ENCODE peak calls at places on chromosomes 4 and X, in four cellular contexts. One of them, this sample, is unnamed.

GRCh38 chr4:30718889-30719252 is 1.3 kb upstream of the PCDH7 start:
- DNase-seq in astrocyte: peak; percentile 51
- DNase-seq in trophoblast cell: no peak
- DNase-seq in SK-N-SH: peak; percentile 20
- DNase-seq in this sample: no peak

GRCh38 chr4:2537011-2537830 is 774 bp downstream of the FAM193A start:
- DNase-seq in astrocyte: peak; percentile 24
- DNase-seq in SK-N-SH: peak; percentile 75
- DNase-seq in trophoblast cell: peak; percentile 40
- DNase-seq in this sample: peak; percentile 88

GRCh38 chrX:150517303-150517896 is 51.0 kb upstream of the MTM1 start:
- DNase-seq in astrocyte: no peak
- DNase-seq in SK-N-SH: no peak
- DNase-seq in trophoblast cell: no peak
- DNase-seq in this sample: no peak

GRCh38 chr4:73383452-73383851 is 20.6 kb upstream of the ALB start:
- DNase-seq in trophoblast cell: no peak
- DNase-seq in astrocyte: no peak
- DNase-seq in SK-N-SH: no peak
- DNase-seq in this sample: no peak

GRCh38 chr4:40669504-40669903 is 39.8 kb upstream of the RBM47 start:
- DNase-seq in SK-N-SH: no peak
- DNase-seq in trophoblast cell: no peak
- DNase-seq in astrocyte: no peak
- DNase-seq in this sample: no peak

GRCh38 chr4:57374866-57375595 is 264.8 kb upstream of the IGFBP7 start:
- DNase-seq in astrocyte: peak; percentile 61
- DNase-seq in trophoblast cell: no peak
- DNase-seq in SK-N-SH: no peak
- DNase-seq in this sample: no peak

GRCh38 chr4:10917475-10918103 is 233.0 kb upstream of the CLNK start:
- DNase-seq in trophoblast cell: no peak
- DNase-seq in SK-N-SH: no peak
- DNase-seq in astrocyte: peak; percentile 30
- DNase-seq in this sample: no peak

GRCh38 chrX:132004728-132005127 is 18.4 kb upstream of the STK26 start:
- DNase-seq in trophoblast cell: peak; percentile 51
- DNase-seq in SK-N-SH: no peak
- DNase-seq in astrocyte: no peak
- DNase-seq in this sample: no peak

GRCh38 chrX:46571423-46572294 is 1.9 kb upstream of the CHST7 start:
- DNase-seq in astrocyte: no peak
- DNase-seq in trophoblast cell: no peak
- DNase-seq in SK-N-SH: no peak
- DNase-seq in this sample: no peak

GRCh38 chrX:82412851-82413250 is 1095.2 kb upstream of the POU3F4 start:
- DNase-seq in trophoblast cell: no peak
- DNase-seq in SK-N-SH: no peak
- DNase-seq in astrocyte: no peak
- DNase-seq in this sample: no peak

GRCh38 chrX:75038925-75039324 is 113.7 kb upstream of the NEXMIF start:
- DNase-seq in SK-N-SH: no peak
- DNase-seq in trophoblast cell: no peak
- DNase-seq in astrocyte: peak; percentile 2
- DNase-seq in this sample: no peak

GRCh38 chrX:19807414-19807813 is 80.0 kb downstream of the SH3KBP1 start:
- DNase-seq in trophoblast cell: no peak
- DNase-seq in SK-N-SH: no peak
- DNase-seq in astrocyte: no peak
- DNase-seq in this sample: no peak

GRCh38 chrX:19800821-19801220 is 86.6 kb downstream of the SH3KBP1 start:
- DNase-seq in SK-N-SH: no peak
- DNase-seq in astrocyte: no peak
- DNase-seq in trophoblast cell: no peak
- DNase-seq in this sample: no peak

GRCh38 chrX:19799319-19800182 is 87.8 kb downstream of the SH3KBP1 start:
- DNase-seq in astrocyte: peak; percentile 51
- DNase-seq in trophoblast cell: no peak
- DNase-seq in SK-N-SH: no peak
- DNase-seq in this sample: no peak

GRCh38 chrX:19805054-19805690 is 82.2 kb downstream of the SH3KBP1 start:
- DNase-seq in astrocyte: no peak
- DNase-seq in trophoblast cell: no peak
- DNase-seq in SK-N-SH: no peak
- DNase-seq in this sample: no peak

GRCh38 chrX:19804168-19804567 is 83.2 kb downstream of the SH3KBP1 start:
- DNase-seq in SK-N-SH: no peak
- DNase-seq in trophoblast cell: no peak
- DNase-seq in astrocyte: no peak
- DNase-seq in this sample: no peak
- H3K4me3 ChIP-seq in SK-N-SH: no peak overlapping the region
- H3K4me3 ChIP-seq in trophoblast cell: no peak overlapping the region
- H3K4me3 ChIP-seq in astrocyte: no peak overlapping the region
- H3K4me3 ChIP-seq in this sample: no peak overlapping the region

GRCh38 chr4:159171287-159171686 is 68.4 kb downstream of the RAPGEF2 start:
- DNase-seq in trophoblast cell: peak; percentile 30
- DNase-seq in SK-N-SH: no peak
- DNase-seq in astrocyte: peak; percentile 10
- DNase-seq in this sample: no peak
- H3K4me1 ChIP-seq in trophoblast cell: peaks cover 13% of the 10 kb centered on the region
- H3K4me1 ChIP-seq in SK-N-SH: peaks cover 6% of the 10 kb centered on the region
- H3K4me1 ChIP-seq in astrocyte: peaks cover 12% of the 10 kb centered on the region
- H3K4me1 ChIP-seq in this sample: peaks cover 5% of the 10 kb centered on the region

GRCh38 chr4:128285085-128286023 is 2.3 kb downstream of the PGRMC2 start:
- DNase-seq in SK-N-SH: no peak
- DNase-seq in trophoblast cell: no peak
- DNase-seq in astrocyte: peak; percentile 56
- DNase-seq in this sample: no peak
- H3K9ac ChIP-seq in SK-N-SH: peak overlapping the region; percentile 85
- H3K9ac ChIP-seq in trophoblast cell: no peak overlapping the region
- H3K9ac ChIP-seq in astrocyte: peak overlapping the region; percentile 97
- H3K9ac ChIP-seq in this sample: peak overlapping the region; percentile 77

DNA sequence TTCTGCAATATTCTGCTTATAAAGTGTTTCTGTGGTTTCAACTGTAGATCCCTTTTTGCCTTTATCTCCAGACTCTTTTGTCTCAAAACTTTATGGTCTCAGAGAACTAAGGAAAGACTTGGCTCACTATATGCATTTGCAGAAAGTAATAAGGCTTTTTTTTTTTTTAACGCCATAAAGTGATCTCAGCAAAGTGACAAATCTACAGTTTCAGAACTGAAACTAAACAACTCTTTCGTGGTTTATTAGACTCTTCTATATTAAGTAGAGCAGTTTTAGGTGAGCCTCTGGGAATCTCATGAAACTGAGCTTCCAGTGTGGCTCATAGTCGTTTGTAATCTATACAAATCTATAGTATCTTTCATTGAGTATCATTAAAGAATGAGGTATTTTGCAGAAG is 15.3 kb downstream of the ATP7A start:
- DNase-seq in SK-N-SH: no peak
- DNase-seq in astrocyte: no peak
- DNase-seq in trophoblast cell: no peak
- DNase-seq in this sample: no peak
- H3K4me3 ChIP-seq in SK-N-SH: no peak overlapping the region
- H3K4me3 ChIP-seq in astrocyte: no peak overlapping the region
- H3K4me3 ChIP-seq in trophoblast cell: no peak overlapping the region
- H3K4me3 ChIP-seq in this sample: no peak overlapping the region

DNA sequence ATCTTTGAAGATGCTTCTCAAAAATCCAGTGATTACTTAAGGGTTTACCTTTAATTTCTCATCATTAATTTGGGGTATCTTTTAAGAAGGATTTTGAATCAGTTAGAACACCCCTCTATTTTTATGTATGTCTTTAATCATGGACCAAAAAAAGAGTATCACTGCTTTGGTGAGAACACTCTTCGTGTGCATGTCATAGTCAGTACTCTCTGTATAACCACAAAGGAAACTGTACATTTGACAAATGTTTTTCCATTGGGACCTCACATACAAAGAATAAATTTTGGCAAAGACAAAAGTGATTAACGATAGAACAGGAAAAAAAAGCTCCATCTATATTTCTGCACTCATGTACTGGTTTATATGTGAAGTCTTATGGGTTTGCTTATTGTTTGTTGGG is 31.3 kb downstream of the FAM241A start:
- DNase-seq in SK-N-SH: no peak
- DNase-seq in trophoblast cell: no peak
- DNase-seq in astrocyte: no peak
- DNase-seq in this sample: no peak
- H3K4me1 ChIP-seq in SK-N-SH: no peaks in the 10 kb centered on the region
- H3K4me1 ChIP-seq in trophoblast cell: no peaks in the 10 kb centered on the region
- H3K4me1 ChIP-seq in astrocyte: no peaks in the 10 kb centered on the region
- H3K4me1 ChIP-seq in this sample: no peaks in the 10 kb centered on the region

DNA sequence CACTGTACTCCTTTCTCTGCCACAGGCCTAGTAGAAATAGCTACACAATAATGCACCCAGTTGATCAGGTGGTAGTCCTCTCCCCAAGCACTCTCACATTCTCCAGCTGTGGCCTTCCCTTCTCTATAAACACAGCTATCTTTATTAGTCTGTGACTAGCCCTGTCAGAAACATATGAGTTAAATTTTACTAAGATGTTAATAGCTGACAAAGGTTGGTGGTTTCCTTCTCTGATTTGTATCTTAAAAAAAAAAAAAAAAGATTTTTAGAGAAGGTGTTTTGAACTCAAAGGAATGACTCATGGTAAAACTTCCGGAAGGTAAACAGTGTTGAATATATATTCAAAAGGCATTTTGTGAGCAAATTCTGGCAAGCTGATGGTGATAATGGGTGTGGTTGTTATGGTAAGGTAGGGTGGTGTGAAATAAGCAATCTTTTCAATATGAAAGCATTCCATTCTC is 327.4 kb downstream of the PPP3CA start:
- DNase-seq in SK-N-SH: no peak
- DNase-seq in trophoblast cell: no peak
- DNase-seq in astrocyte: peak; percentile 27
- DNase-seq in this sample: no peak
- H3K9ac ChIP-seq in SK-N-SH: no peak overlapping the region
- H3K9ac ChIP-seq in trophoblast cell: no peak overlapping the region
- H3K9ac ChIP-seq in astrocyte: no peak overlapping the region
- H3K9ac ChIP-seq in this sample: no peak overlapping the region

DNA sequence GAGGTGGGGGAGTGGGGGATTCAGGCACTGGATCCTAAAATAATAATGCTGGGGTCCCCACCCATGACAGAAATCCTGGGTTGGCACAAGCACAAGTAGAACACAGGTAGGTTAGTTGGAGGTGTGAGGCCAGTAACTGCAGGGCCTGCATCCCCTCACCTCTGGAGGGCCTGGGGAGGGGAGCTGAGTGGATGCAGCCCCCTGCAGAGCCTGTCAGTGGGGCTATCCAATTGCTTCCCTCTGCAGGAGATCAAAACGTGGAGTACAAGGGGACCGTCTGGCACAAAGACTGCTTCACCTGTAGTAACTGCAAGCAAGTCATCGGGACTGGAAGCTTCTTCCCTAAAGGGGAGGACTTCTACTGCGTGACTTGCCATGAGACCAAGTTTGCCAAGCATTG is 43.7 kb downstream of the MAP7D3 start:
- DNase-seq in trophoblast cell: no peak
- DNase-seq in SK-N-SH: no peak
- DNase-seq in astrocyte: no peak
- DNase-seq in this sample: no peak
- H3K4me3 ChIP-seq in trophoblast cell: no peak overlapping the region
- H3K4me3 ChIP-seq in SK-N-SH: no peak overlapping the region
- H3K4me3 ChIP-seq in astrocyte: no peak overlapping the region
- H3K4me3 ChIP-seq in this sample: no peak overlapping the region